ENCODE peak calls at places on chromosome 18, in ten cellular contexts. A, I, Z, V, E, U, K, Y, O and N are unnamed samples.

GRCh38 chr18:5106730-5107129 is 90.3 kb downstream of the AKAIN1 start:
- DNase-seq in A (no peak), I (no peak), Z (no peak), V (no peak), E (no peak), U (no peak), K (no peak), Y (no peak), O (no peak), N (no peak)

GRCh38 chr18:49022311-49023280 is 71.8 kb upstream of the SMAD7 start:
- DNase-seq in A (no peak), I (no peak), Z (no peak), V (no peak), E (no peak), U (no peak), K (no peak), Y (no peak), O (no peak), N (no peak)

GRCh38 chr18:58455318-58455950 is 173.5 kb downstream of the ALPK2 start:
- DNase-seq in A (no peak), I (no peak), Z (no peak), V (no peak), E (no peak), U (no peak), K (peak; percentile 15), Y (no peak), O (no peak), N (no peak)

GRCh38 chr18:24369420-24369819 is 28.2 kb downstream of the OSBPL1A start:
- DNase-seq in A (no peak), I (peak; percentile 20), Z (no peak), V (no peak), E (no peak), U (no peak), K (no peak), Y (no peak), O (no peak), N (no peak)

GRCh38 chr18:78634061-78634696 is 345.4 kb upstream of the SALL3 start:
- DNase-seq in A (no peak), I (no peak), Z (no peak), V (no peak), E (no peak), U (no peak), K (no peak), Y (no peak), O (no peak), N (no peak)

GRCh38 chr18:38826247-38826646 is 1260.6 kb upstream of the CELF4 start:
- DNase-seq in A (no peak), I (no peak), Z (no peak), V (no peak), E (no peak), U (no peak), K (no peak), Y (no peak), O (no peak), N (no peak)

GRCh38 chr18:75137346-75137877 is 71.5 kb downstream of the PTGR3 start:
- DNase-seq in A (no peak), I (no peak), Z (no peak), V (no peak), E (no peak), U (no peak), K (no peak), Y (no peak), O (no peak), N (no peak)

GRCh38 chr18:23918395-23919032 is 96.0 kb upstream of the TTC39C start:
- DNase-seq in A (peak; percentile 87), I (peak; percentile 56), Z (peak; percentile 85), V (peak; percentile 66), E (peak; percentile 36), U (peak; percentile 73), K (peak; percentile 66), Y (no peak), O (peak; percentile 49), N (peak; percentile 84)

GRCh38 chr18:9647496-9648323 is 33.4 kb upstream of the PPP4R1 start:
- DNase-seq in A (no peak), I (no peak), Z (no peak), V (no peak), E (no peak), U (no peak), K (no peak), Y (no peak), O (no peak), N (no peak)

GRCh38 chr18:24170389-24170788 is 31.5 kb downstream of the CABYR start:
- DNase-seq in A (no peak), I (no peak), Z (no peak), V (no peak), E (no peak), U (no peak), K (no peak), Y (no peak), O (no peak), N (no peak)

GRCh38 chr18:23605941-23606340 is 19.6 kb upstream of the NPC1 start:
- DNase-seq in A (no peak), I (no peak), Z (no peak), V (no peak), E (no peak), U (no peak), K (no peak), Y (no peak), O (no peak), N (no peak)

GRCh38 chr18:14971461-14972185 is 223.7 kb downstream of the ANKRD30B start:
- DNase-seq in A (no peak), I (no peak), Z (no peak), V (peak; percentile 0), E (no peak), U (no peak), K (no peak), Y (no peak), O (no peak), N (no peak)

GRCh38 chr18:33605250-33605649 is 27.2 kb downstream of the ASXL3 start:
- DNase-seq in A (no peak), I (no peak), Z (no peak), V (no peak), E (no peak), U (no peak), K (no peak), Y (no peak), O (no peak), N (no peak)

GRCh38 chr18:48767090-48767670 is 183.6 kb downstream of the SMAD7 start:
- DNase-seq in A (peak; percentile 45), I (peak; percentile 45), Z (no peak), V (no peak), E (no peak), U (no peak), K (no peak), Y (no peak), O (no peak), N (no peak)

GRCh38 chr18:51803029-51803428 is 537.0 kb upstream of the DCC start:
- DNase-seq in A (no peak), I (no peak), Z (no peak), V (no peak), E (no peak), U (no peak), K (no peak), Y (no peak), O (no peak), N (no peak)

GRCh38 chr18:56726906-56727305 is 75.7 kb downstream of the WDR7 start:
- DNase-seq in A (no peak), I (no peak), Z (no peak), V (no peak), E (no peak), U (no peak), K (no peak), Y (no peak), O (no peak), N (no peak)

GRCh38 chr18:56727399-56727798 is 76.2 kb downstream of the WDR7 start:
- DNase-seq in A (no peak), I (no peak), Z (no peak), V (no peak), E (no peak), U (no peak), K (no peak), Y (no peak), O (no peak), N (no peak)

GRCh38 chr18:56723706-56724105 is 72.5 kb downstream of the WDR7 start:
- DNase-seq in A (no peak), I (no peak), Z (no peak), V (no peak), E (no peak), U (no peak), K (no peak), Y (no peak), O (no peak), N (no peak)

DNA sequence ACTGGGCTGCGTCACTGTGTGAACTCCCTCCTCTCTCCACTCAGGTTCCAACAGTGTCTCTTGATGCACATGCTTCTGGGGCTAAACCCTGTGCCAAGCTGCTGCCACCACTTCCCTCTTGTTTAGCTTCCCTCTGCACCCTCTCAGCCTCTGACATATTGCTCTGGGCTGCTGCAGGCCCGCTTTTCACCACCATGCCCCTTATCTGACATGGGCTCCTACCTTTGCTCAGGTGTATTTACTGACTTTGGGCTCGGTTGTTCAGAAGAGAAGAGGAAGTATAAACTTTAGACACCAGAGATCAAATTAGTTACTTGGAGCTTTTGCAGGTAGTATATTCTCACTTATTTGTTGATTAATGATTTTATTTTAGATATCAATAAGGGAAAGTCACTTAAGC is 77.6 kb downstream of the WDR7 start:
- DNase-seq in A (no peak), I (no peak), Z (no peak), V (no peak), E (no peak), U (no peak), K (no peak), Y (no peak), O (no peak), N (no peak)
- TF ChIP-seq CTCF in A (no peak), I (no peak), Z (no peak), V (no peak), E (no peak), U (no peak), K (no peak), Y (no peak), O (no peak), N (no peak)

GRCh38 chr18:73774836-73775509 is 372.7 kb downstream of the FBXO15 start:
- DNase-seq in A (peak; percentile 39), I (no peak), Z (no peak), V (peak; percentile 29), E (peak; percentile 51), U (peak; percentile 76), K (peak; percentile 25), Y (no peak), O (no peak), N (no peak)
- TF ChIP-seq CTCF in A (no peak), I (no peak), Z (no peak), V (no peak), E (peak; percentile 20), U (peak; percentile 24), K (no peak), Y (no peak), O (no peak), N (no peak)

GRCh38 chr18:832085-832681 is 20.1 kb upstream of the YES1 start:
- DNase-seq in A (peak; percentile 57), I (no peak), Z (peak; percentile 59), V (no peak), E (no peak), U (no peak), K (peak; percentile 22), Y (no peak), O (no peak), N (peak; percentile 35)
- TF ChIP-seq CTCF in A (no peak), I (no peak), Z (no peak), V (no peak), E (no peak), U (no peak), K (no peak), Y (no peak), O (no peak), N (no peak)

DNA sequence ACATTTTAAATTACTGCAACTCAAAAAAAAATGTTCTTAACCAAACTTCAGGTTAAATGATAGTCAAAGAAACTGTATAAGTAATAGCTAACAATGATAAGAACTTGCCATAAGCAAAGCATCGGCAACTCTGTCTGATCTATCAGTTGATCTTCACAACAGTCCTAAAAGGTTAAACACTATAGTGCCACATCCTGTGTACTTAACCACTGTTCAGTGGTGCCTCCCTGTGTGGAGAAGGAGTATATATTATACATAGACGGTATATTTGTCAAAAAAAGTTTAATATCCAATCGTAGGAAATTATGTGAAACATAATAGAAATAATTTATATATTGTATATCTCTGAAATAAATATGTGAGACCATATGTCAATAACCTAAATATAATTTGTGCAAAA is 13.0 kb downstream of the DTNA start:
- DNase-seq in A (no peak), I (no peak), Z (no peak), V (no peak), E (no peak), U (no peak), K (no peak), Y (no peak), O (no peak), N (no peak)
- TF ChIP-seq CTCF in A (no peak), I (no peak), Z (no peak), V (peak; percentile 9), E (no peak), U (no peak), K (no peak), Y (no peak), O (no peak), N (no peak)